ENCODE peak calls at places on chromosomes 7 and 10, in five cellular contexts. M is GM13976, P is heart left ventricle, O is AG09319, K is Peyer's patch. J is an unnamed sample.
A peak's percentile ranks its signal among the peaks of the same experiment; 100 is the strongest.

GRCh38 chr7:129535896-129536295 is 33.6 kb downstream of the SMKR1 start:
- DNase-seq in M (no peak), P (no peak), O (no peak), K (no peak), J (no peak)

GRCh38 chr10:110399163-110400094 is 94.7 kb upstream of the SMNDC1 start:
- DNase-seq in M (no peak), P (no peak), O (peak; percentile 77), K (no peak), J (peak; percentile 95)

GRCh38 chr10:103653581-103654020 is 160.1 kb downstream of the NEURL1 start:
- DNase-seq in M (no peak), P (no peak), O (no peak), K (no peak), J (no peak)

GRCh38 chr7:128993419-128993818 is 55.7 kb downstream of the IRF5 start:
- DNase-seq in M (no peak), P (no peak), O (no peak), K (no peak), J (no peak)

GRCh38 chr7:80681272-80681885 is 42.9 kb downstream of the CD36 start:
- DNase-seq in M (no peak), P (no peak), O (peak; percentile 8), K (no peak), J (no peak)

GRCh38 chr7:12754179-12754578 is 66.7 kb downstream of the ARL4A start:
- DNase-seq in M (no peak), P (no peak), O (no peak), K (no peak), J (no peak)

GRCh38 chr10:77377678-77378352 is 259.8 kb downstream of the KCNMA1 start:
- DNase-seq in M (no peak), P (no peak), O (no peak), K (no peak), J (no peak)

GRCh38 chr10:79223346-79224048 is 123.8 kb upstream of the PPIF start:
- DNase-seq in M (no peak), P (peak; percentile 80), O (no peak), K (no peak), J (no peak)

GRCh38 chr7:125136341-125136740 is 206.7 kb upstream of the POT1 start:
- DNase-seq in M (no peak), P (no peak), O (no peak), K (no peak), J (no peak)

GRCh38 chr7:29243777-29244655 is 49.4 kb downstream of the CHN2 start:
- DNase-seq in M (no peak), P (no peak), O (no peak), K (peak; percentile 47), J (no peak)

GRCh38 chr7:54664235-54665228 is 94.5 kb downstream of the SEC61G start:
- DNase-seq in M (peak; percentile 78), P (peak; percentile 27), O (no peak), K (no peak), J (no peak)

GRCh38 chr10:287814-288213 is 152.6 kb downstream of the ZMYND11 start:
- DNase-seq in M (no peak), P (no peak), O (no peak), K (no peak), J (no peak)
- TF ChIP-seq CTCF in M (no peak), P (no peak), O (peak; percentile 19), K (no peak), J (peak; percentile 35)

DNA sequence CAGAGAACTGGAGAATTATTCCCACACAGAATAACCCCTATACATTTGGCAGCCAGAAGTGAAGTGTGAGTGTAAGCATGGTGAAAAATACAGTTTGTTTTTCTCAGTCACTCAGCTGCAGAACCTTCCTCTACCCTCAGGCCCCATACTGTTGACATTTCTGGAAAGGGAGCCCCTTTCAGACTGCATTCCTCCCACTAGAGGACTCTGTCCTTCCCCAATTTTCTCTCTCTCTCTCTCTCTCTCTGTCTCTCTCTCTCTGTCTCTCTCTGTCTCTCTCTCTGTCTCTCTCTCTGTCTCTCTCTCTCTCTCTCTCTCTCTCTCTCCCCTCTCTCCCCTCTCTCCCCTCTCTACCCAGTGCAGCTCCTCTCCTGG is 86.8 kb upstream of the STEAP1B start:
- DNase-seq in M (no peak), P (no peak), O (no peak), K (no peak), J (no peak)
- TF ChIP-seq CTCF in M (no peak), P (peak; percentile 20), O (peak; percentile 49), K (no peak), J (peak; percentile 57)

DNA sequence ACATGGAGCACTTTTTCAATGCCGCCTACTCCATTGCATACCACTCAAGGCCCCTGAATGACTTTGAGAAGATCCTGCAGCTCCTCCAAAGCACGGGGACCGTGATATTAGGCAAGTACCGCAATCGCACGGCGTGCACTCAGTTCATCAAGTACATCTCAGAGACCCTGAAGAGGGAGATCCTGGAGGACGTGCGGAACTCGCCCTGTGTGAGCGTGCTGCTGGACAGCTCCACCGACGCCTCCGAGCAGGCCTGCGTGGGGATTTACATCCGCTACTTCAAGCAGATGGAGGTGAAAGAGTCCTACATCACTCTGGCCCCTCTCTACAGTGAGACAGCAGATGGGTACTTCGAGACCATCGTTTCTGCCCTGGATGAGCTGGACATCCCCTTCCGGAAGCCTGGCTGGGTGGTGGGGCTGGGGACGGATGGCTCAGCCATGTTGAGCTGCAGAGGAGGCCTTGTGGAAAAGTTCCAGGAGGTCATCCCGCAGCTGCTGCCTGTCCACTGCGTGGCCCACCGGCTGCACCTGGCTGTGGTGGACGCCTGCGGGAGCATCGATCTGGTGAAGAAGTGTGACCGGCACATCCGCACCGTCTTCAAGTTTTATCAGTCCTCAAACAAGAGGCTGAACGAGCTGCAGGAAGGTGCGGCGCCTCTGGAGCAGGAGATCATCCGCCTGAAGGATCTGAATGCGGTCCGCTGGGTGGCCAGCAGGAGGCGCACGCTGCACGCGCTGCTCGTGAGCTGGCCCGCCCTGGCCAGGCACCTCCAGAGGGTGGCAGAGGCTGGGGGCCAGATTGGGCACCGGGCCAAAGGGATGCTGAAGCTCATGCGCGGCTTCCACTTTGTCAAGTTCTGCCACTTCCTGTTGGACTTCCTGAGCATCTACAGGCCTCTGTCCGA is 12.7 kb upstream of the ATP6V0E2 start:
- DNase-seq in M (no peak), P (no peak), O (no peak), K (no peak), J (no peak)
- TF ChIP-seq CTCF in M (peak; percentile 29), P (peak; percentile 17), O (peak; percentile 27), K (peak; percentile 9), J (peak; percentile 32)

DNA sequence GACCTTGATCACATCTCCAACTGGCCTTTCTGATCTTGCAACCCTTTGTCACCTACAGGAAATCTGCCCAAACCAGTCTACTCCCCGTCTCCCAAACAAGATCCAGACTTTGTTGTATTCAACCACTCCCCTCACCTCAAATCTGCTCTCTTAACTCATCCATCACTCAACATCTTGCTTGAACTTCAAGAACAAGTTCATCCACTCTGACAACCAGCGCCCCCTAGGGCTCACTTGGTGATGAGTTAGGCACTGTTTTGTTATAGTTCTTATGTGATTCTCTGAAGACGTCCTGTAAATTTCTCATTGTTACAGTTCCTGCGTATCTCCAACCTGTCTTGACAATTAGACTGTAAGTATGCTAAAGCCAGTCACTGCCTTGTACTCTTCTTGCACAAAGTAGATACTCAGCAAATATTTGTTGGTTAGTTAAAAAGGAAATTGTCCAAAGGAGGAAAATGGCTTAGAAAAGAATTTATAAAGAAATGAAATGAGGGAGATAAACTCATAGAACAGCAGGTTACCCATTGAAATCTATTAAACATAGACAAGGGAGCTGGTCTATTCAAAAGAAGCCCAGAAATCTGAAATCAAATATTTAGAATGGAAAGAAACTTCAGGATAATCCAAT is 5.3 kb downstream of the FRMD4A start:
- DNase-seq in M (peak; percentile 46), P (no peak), O (no peak), K (no peak), J (no peak)
- TF ChIP-seq CTCF in M (peak; percentile 30), P (peak; percentile 19), O (no peak), K (peak; percentile 26), J (peak; percentile 25)

J was measured in astrocyte of the cerebellum.